ENCODE peak calls at places on chromosomes 16 and 17, in ten cellular contexts. One of them, this sample, is unnamed.

GRCh38 chr17:76630151-76630550 is 13.4 kb downstream of the ST6GALNAC1 start:
- DNase-seq in stimulated activated CD8-positive, alpha-beta memory T cell treated with anti-CD3 and anti-CD28 coated beads, Interleukin-7, amount 100 ng/mL, for 1 hour: no peak
- DNase-seq in dorsolateral prefrontal cortex: no peak
- DNase-seq in cardiac muscle cell: no peak
- DNase-seq in T-cell: no peak
- DNase-seq in GM06990: no peak
- DNase-seq in hypothalamus: no peak
- DNase-seq in NAMALWA: no peak
- DNase-seq in sigmoid colon: no peak
- DNase-seq in activated CD8-positive, alpha-beta T cell treated with anti-CD3 and anti-CD28 coated beads for 36 hours: no peak
- DNase-seq in this sample: no peak

GRCh38 chr17:42087736-42088705 is 10.3 kb downstream of the ZNF385C start:
- DNase-seq in stimulated activated CD8-positive, alpha-beta memory T cell treated with anti-CD3 and anti-CD28 coated beads, Interleukin-7, amount 100 ng/mL, for 1 hour: no peak
- DNase-seq in dorsolateral prefrontal cortex: peak; percentile 45
- DNase-seq in cardiac muscle cell: no peak
- DNase-seq in T-cell: no peak
- DNase-seq in GM06990: no peak
- DNase-seq in hypothalamus: peak; percentile 58
- DNase-seq in NAMALWA: no peak
- DNase-seq in sigmoid colon: no peak
- DNase-seq in activated CD8-positive, alpha-beta T cell treated with anti-CD3 and anti-CD28 coated beads for 36 hours: no peak
- DNase-seq in this sample: no peak

GRCh38 chr17:70070297-70071027 is 4.6 kb upstream of the KCNJ16 start:
- DNase-seq in stimulated activated CD8-positive, alpha-beta memory T cell treated with anti-CD3 and anti-CD28 coated beads, Interleukin-7, amount 100 ng/mL, for 1 hour: no peak
- DNase-seq in dorsolateral prefrontal cortex: no peak
- DNase-seq in cardiac muscle cell: no peak
- DNase-seq in T-cell: no peak
- DNase-seq in GM06990: no peak
- DNase-seq in hypothalamus: no peak
- DNase-seq in NAMALWA: no peak
- DNase-seq in sigmoid colon: no peak
- DNase-seq in activated CD8-positive, alpha-beta T cell treated with anti-CD3 and anti-CD28 coated beads for 36 hours: no peak
- DNase-seq in this sample: no peak

GRCh38 chr16:6573577-6573976 is 759.1 kb upstream of the RBFOX1 start:
- DNase-seq in stimulated activated CD8-positive, alpha-beta memory T cell treated with anti-CD3 and anti-CD28 coated beads, Interleukin-7, amount 100 ng/mL, for 1 hour: no peak
- DNase-seq in dorsolateral prefrontal cortex: peak; percentile 65
- DNase-seq in cardiac muscle cell: no peak
- DNase-seq in T-cell: no peak
- DNase-seq in GM06990: no peak
- DNase-seq in hypothalamus: peak; percentile 78
- DNase-seq in NAMALWA: no peak
- DNase-seq in sigmoid colon: no peak
- DNase-seq in activated CD8-positive, alpha-beta T cell treated with anti-CD3 and anti-CD28 coated beads for 36 hours: no peak
- DNase-seq in this sample: no peak

GRCh38 chr17:80498242-80498919 is 22.0 kb upstream of the NPTX1 start:
- DNase-seq in stimulated activated CD8-positive, alpha-beta memory T cell treated with anti-CD3 and anti-CD28 coated beads, Interleukin-7, amount 100 ng/mL, for 1 hour: no peak
- DNase-seq in dorsolateral prefrontal cortex: no peak
- DNase-seq in cardiac muscle cell: peak; percentile 81
- DNase-seq in T-cell: no peak
- DNase-seq in GM06990: no peak
- DNase-seq in hypothalamus: no peak
- DNase-seq in NAMALWA: peak; percentile 80
- DNase-seq in sigmoid colon: peak; percentile 89
- DNase-seq in activated CD8-positive, alpha-beta T cell treated with anti-CD3 and anti-CD28 coated beads for 36 hours: no peak
- DNase-seq in this sample: no peak

GRCh38 chr16:30534368-30535105 is at the start of gene ZNF747:
- DNase-seq in stimulated activated CD8-positive, alpha-beta memory T cell treated with anti-CD3 and anti-CD28 coated beads, Interleukin-7, amount 100 ng/mL, for 1 hour: peak; percentile 84
- DNase-seq in dorsolateral prefrontal cortex: peak; percentile 94
- DNase-seq in cardiac muscle cell: peak; percentile 87
- DNase-seq in T-cell: peak; percentile 88
- DNase-seq in GM06990: peak; percentile 89
- DNase-seq in hypothalamus: peak; percentile 92
- DNase-seq in NAMALWA: peak; percentile 87
- DNase-seq in sigmoid colon: peak; percentile 97
- DNase-seq in activated CD8-positive, alpha-beta T cell treated with anti-CD3 and anti-CD28 coated beads for 36 hours: peak; percentile 94
- DNase-seq in this sample: peak; percentile 75

GRCh38 chr16:31698901-31699300 is 171.2 kb downstream of the AHSP start:
- DNase-seq in stimulated activated CD8-positive, alpha-beta memory T cell treated with anti-CD3 and anti-CD28 coated beads, Interleukin-7, amount 100 ng/mL, for 1 hour: no peak
- DNase-seq in dorsolateral prefrontal cortex: no peak
- DNase-seq in cardiac muscle cell: no peak
- DNase-seq in T-cell: no peak
- DNase-seq in GM06990: no peak
- DNase-seq in hypothalamus: no peak
- DNase-seq in NAMALWA: no peak
- DNase-seq in sigmoid colon: no peak
- DNase-seq in activated CD8-positive, alpha-beta T cell treated with anti-CD3 and anti-CD28 coated beads for 36 hours: no peak
- DNase-seq in this sample: no peak

GRCh38 chr16:85239871-85240270 is 127.6 kb upstream of the CIBAR2 start:
- DNase-seq in stimulated activated CD8-positive, alpha-beta memory T cell treated with anti-CD3 and anti-CD28 coated beads, Interleukin-7, amount 100 ng/mL, for 1 hour: no peak
- DNase-seq in dorsolateral prefrontal cortex: no peak
- DNase-seq in cardiac muscle cell: no peak
- DNase-seq in T-cell: no peak
- DNase-seq in GM06990: no peak
- DNase-seq in hypothalamus: no peak
- DNase-seq in NAMALWA: no peak
- DNase-seq in sigmoid colon: no peak
- DNase-seq in activated CD8-positive, alpha-beta T cell treated with anti-CD3 and anti-CD28 coated beads for 36 hours: no peak
- DNase-seq in this sample: no peak

GRCh38 chr17:17215575-17215974 is 9.4 kb upstream of the PLD6 start:
- DNase-seq in stimulated activated CD8-positive, alpha-beta memory T cell treated with anti-CD3 and anti-CD28 coated beads, Interleukin-7, amount 100 ng/mL, for 1 hour: no peak
- DNase-seq in dorsolateral prefrontal cortex: no peak
- DNase-seq in cardiac muscle cell: no peak
- DNase-seq in T-cell: no peak
- DNase-seq in GM06990: no peak
- DNase-seq in hypothalamus: no peak
- DNase-seq in NAMALWA: no peak
- DNase-seq in sigmoid colon: no peak
- DNase-seq in activated CD8-positive, alpha-beta T cell treated with anti-CD3 and anti-CD28 coated beads for 36 hours: no peak
- DNase-seq in this sample: no peak

GRCh38 chr16:66858740-66859396 is 14.7 kb downstream of the CA7 start:
- DNase-seq in stimulated activated CD8-positive, alpha-beta memory T cell treated with anti-CD3 and anti-CD28 coated beads, Interleukin-7, amount 100 ng/mL, for 1 hour: no peak
- DNase-seq in dorsolateral prefrontal cortex: no peak
- DNase-seq in cardiac muscle cell: peak; percentile 68
- DNase-seq in T-cell: no peak
- DNase-seq in GM06990: no peak
- DNase-seq in hypothalamus: peak; percentile 10
- DNase-seq in NAMALWA: no peak
- DNase-seq in sigmoid colon: no peak
- DNase-seq in activated CD8-positive, alpha-beta T cell treated with anti-CD3 and anti-CD28 coated beads for 36 hours: no peak
- DNase-seq in this sample: no peak

GRCh38 chr17:44872131-44872768 is 24.6 kb downstream of the HIGD1B start:
- DNase-seq in stimulated activated CD8-positive, alpha-beta memory T cell treated with anti-CD3 and anti-CD28 coated beads, Interleukin-7, amount 100 ng/mL, for 1 hour: no peak
- DNase-seq in dorsolateral prefrontal cortex: no peak
- DNase-seq in cardiac muscle cell: peak; percentile 20
- DNase-seq in T-cell: no peak
- DNase-seq in GM06990: no peak
- DNase-seq in hypothalamus: no peak
- DNase-seq in NAMALWA: no peak
- DNase-seq in sigmoid colon: peak; percentile 94
- DNase-seq in activated CD8-positive, alpha-beta T cell treated with anti-CD3 and anti-CD28 coated beads for 36 hours: no peak
- DNase-seq in this sample: no peak

GRCh38 chr17:46949291-46950174 is 26.6 kb downstream of the GOSR2 start:
- DNase-seq in stimulated activated CD8-positive, alpha-beta memory T cell treated with anti-CD3 and anti-CD28 coated beads, Interleukin-7, amount 100 ng/mL, for 1 hour: no peak
- DNase-seq in dorsolateral prefrontal cortex: no peak
- DNase-seq in cardiac muscle cell: no peak
- DNase-seq in T-cell: no peak
- DNase-seq in GM06990: no peak
- DNase-seq in hypothalamus: no peak
- DNase-seq in NAMALWA: no peak
- DNase-seq in sigmoid colon: no peak
- DNase-seq in activated CD8-positive, alpha-beta T cell treated with anti-CD3 and anti-CD28 coated beads for 36 hours: no peak
- DNase-seq in this sample: no peak

GRCh38 chr16:89723279-89724250 is 2.2 kb downstream of the ZNF276 start:
- DNase-seq in stimulated activated CD8-positive, alpha-beta memory T cell treated with anti-CD3 and anti-CD28 coated beads, Interleukin-7, amount 100 ng/mL, for 1 hour: peak; percentile 65
- DNase-seq in dorsolateral prefrontal cortex: peak; percentile 98
- DNase-seq in cardiac muscle cell: peak; percentile 36
- DNase-seq in T-cell: peak; percentile 93
- DNase-seq in GM06990: no peak
- DNase-seq in hypothalamus: peak; percentile 97
- DNase-seq in NAMALWA: no peak
- DNase-seq in sigmoid colon: peak; percentile 77
- DNase-seq in activated CD8-positive, alpha-beta T cell treated with anti-CD3 and anti-CD28 coated beads for 36 hours: peak; percentile 93
- DNase-seq in this sample: no peak

GRCh38 chr16:14102925-14103720 is 32.0 kb downstream of the MRTFB start:
- DNase-seq in stimulated activated CD8-positive, alpha-beta memory T cell treated with anti-CD3 and anti-CD28 coated beads, Interleukin-7, amount 100 ng/mL, for 1 hour: no peak
- DNase-seq in dorsolateral prefrontal cortex: no peak
- DNase-seq in cardiac muscle cell: no peak
- DNase-seq in T-cell: no peak
- DNase-seq in GM06990: no peak
- DNase-seq in hypothalamus: no peak
- DNase-seq in NAMALWA: no peak
- DNase-seq in sigmoid colon: no peak
- DNase-seq in activated CD8-positive, alpha-beta T cell treated with anti-CD3 and anti-CD28 coated beads for 36 hours: no peak
- DNase-seq in this sample: no peak

GRCh38 chr16:2086136-2086742 is 38.5 kb downstream of the TSC2 start:
- DNase-seq in stimulated activated CD8-positive, alpha-beta memory T cell treated with anti-CD3 and anti-CD28 coated beads, Interleukin-7, amount 100 ng/mL, for 1 hour: no peak
- DNase-seq in dorsolateral prefrontal cortex: no peak
- DNase-seq in cardiac muscle cell: no peak
- DNase-seq in T-cell: no peak
- DNase-seq in GM06990: no peak
- DNase-seq in hypothalamus: no peak
- DNase-seq in NAMALWA: no peak
- DNase-seq in sigmoid colon: no peak
- DNase-seq in activated CD8-positive, alpha-beta T cell treated with anti-CD3 and anti-CD28 coated beads for 36 hours: no peak
- DNase-seq in this sample: no peak

GRCh38 chr16:88441460-88441859 is 11.6 kb upstream of the ZFPM1 start:
- DNase-seq in stimulated activated CD8-positive, alpha-beta memory T cell treated with anti-CD3 and anti-CD28 coated beads, Interleukin-7, amount 100 ng/mL, for 1 hour: no peak
- DNase-seq in dorsolateral prefrontal cortex: no peak
- DNase-seq in cardiac muscle cell: no peak
- DNase-seq in T-cell: no peak
- DNase-seq in GM06990: no peak
- DNase-seq in hypothalamus: no peak
- DNase-seq in NAMALWA: no peak
- DNase-seq in sigmoid colon: no peak
- DNase-seq in activated CD8-positive, alpha-beta T cell treated with anti-CD3 and anti-CD28 coated beads for 36 hours: no peak
- DNase-seq in this sample: no peak

GRCh38 chr17:47204722-47205418 is 4.3 kb upstream of the MYL4 start:
- DNase-seq in stimulated activated CD8-positive, alpha-beta memory T cell treated with anti-CD3 and anti-CD28 coated beads, Interleukin-7, amount 100 ng/mL, for 1 hour: no peak
- DNase-seq in dorsolateral prefrontal cortex: peak; percentile 33
- DNase-seq in cardiac muscle cell: peak; percentile 30
- DNase-seq in T-cell: no peak
- DNase-seq in GM06990: peak; percentile 69
- DNase-seq in hypothalamus: peak; percentile 22
- DNase-seq in NAMALWA: peak; percentile 93
- DNase-seq in sigmoid colon: no peak
- DNase-seq in activated CD8-positive, alpha-beta T cell treated with anti-CD3 and anti-CD28 coated beads for 36 hours: peak; percentile 42
- DNase-seq in this sample: no peak

GRCh38 chr17:68431661-68432071 is 25.6 kb downstream of the WIPI1 start:
- DNase-seq in stimulated activated CD8-positive, alpha-beta memory T cell treated with anti-CD3 and anti-CD28 coated beads, Interleukin-7, amount 100 ng/mL, for 1 hour: peak; percentile 10
- DNase-seq in dorsolateral prefrontal cortex: no peak
- DNase-seq in cardiac muscle cell: peak; percentile 52
- DNase-seq in T-cell: peak; percentile 48
- DNase-seq in GM06990: no peak
- DNase-seq in hypothalamus: no peak
- DNase-seq in NAMALWA: peak; percentile 78
- DNase-seq in sigmoid colon: no peak
- DNase-seq in activated CD8-positive, alpha-beta T cell treated with anti-CD3 and anti-CD28 coated beads for 36 hours: peak; percentile 67
- DNase-seq in this sample: no peak

GRCh38 chr16:78362736-78363135 is 263.3 kb downstream of the WWOX start:
- DNase-seq in stimulated activated CD8-positive, alpha-beta memory T cell treated with anti-CD3 and anti-CD28 coated beads, Interleukin-7, amount 100 ng/mL, for 1 hour: no peak
- DNase-seq in dorsolateral prefrontal cortex: no peak
- DNase-seq in cardiac muscle cell: no peak
- DNase-seq in T-cell: no peak
- DNase-seq in GM06990: no peak
- DNase-seq in hypothalamus: no peak
- DNase-seq in NAMALWA: no peak
- DNase-seq in sigmoid colon: no peak
- DNase-seq in activated CD8-positive, alpha-beta T cell treated with anti-CD3 and anti-CD28 coated beads for 36 hours: no peak
- DNase-seq in this sample: no peak

GRCh38 chr16:2090819-2091721 is 43.3 kb downstream of the TSC2 start:
- DNase-seq in stimulated activated CD8-positive, alpha-beta memory T cell treated with anti-CD3 and anti-CD28 coated beads, Interleukin-7, amount 100 ng/mL, for 1 hour: no peak
- DNase-seq in dorsolateral prefrontal cortex: no peak
- DNase-seq in cardiac muscle cell: peak; percentile 55
- DNase-seq in T-cell: no peak
- DNase-seq in GM06990: no peak
- DNase-seq in hypothalamus: no peak
- DNase-seq in NAMALWA: peak; percentile 68
- DNase-seq in sigmoid colon: no peak
- DNase-seq in activated CD8-positive, alpha-beta T cell treated with anti-CD3 and anti-CD28 coated beads for 36 hours: no peak
- DNase-seq in this sample: peak; percentile 90

GRCh38 chr17:50955160-50955559 is 89.0 kb upstream of the TOB1 start:
- DNase-seq in stimulated activated CD8-positive, alpha-beta memory T cell treated with anti-CD3 and anti-CD28 coated beads, Interleukin-7, amount 100 ng/mL, for 1 hour: no peak
- DNase-seq in dorsolateral prefrontal cortex: no peak
- DNase-seq in cardiac muscle cell: no peak
- DNase-seq in T-cell: no peak
- DNase-seq in GM06990: no peak
- DNase-seq in hypothalamus: no peak
- DNase-seq in NAMALWA: no peak
- DNase-seq in sigmoid colon: no peak
- DNase-seq in activated CD8-positive, alpha-beta T cell treated with anti-CD3 and anti-CD28 coated beads for 36 hours: no peak
- DNase-seq in this sample: no peak

GRCh38 chr16:1458977-1459341 is 14.6 kb upstream of the CCDC154 start:
- DNase-seq in stimulated activated CD8-positive, alpha-beta memory T cell treated with anti-CD3 and anti-CD28 coated beads, Interleukin-7, amount 100 ng/mL, for 1 hour: no peak
- DNase-seq in dorsolateral prefrontal cortex: no peak
- DNase-seq in cardiac muscle cell: no peak
- DNase-seq in T-cell: no peak
- DNase-seq in GM06990: peak; percentile 75
- DNase-seq in hypothalamus: no peak
- DNase-seq in NAMALWA: peak; percentile 82
- DNase-seq in sigmoid colon: no peak
- DNase-seq in activated CD8-positive, alpha-beta T cell treated with anti-CD3 and anti-CD28 coated beads for 36 hours: no peak
- DNase-seq in this sample: peak; percentile 12

GRCh38 chr16:47506800-47507199 is 45.7 kb downstream of the PHKB start:
- DNase-seq in stimulated activated CD8-positive, alpha-beta memory T cell treated with anti-CD3 and anti-CD28 coated beads, Interleukin-7, amount 100 ng/mL, for 1 hour: no peak
- DNase-seq in dorsolateral prefrontal cortex: no peak
- DNase-seq in cardiac muscle cell: no peak
- DNase-seq in T-cell: no peak
- DNase-seq in GM06990: no peak
- DNase-seq in hypothalamus: no peak
- DNase-seq in NAMALWA: peak; percentile 54
- DNase-seq in sigmoid colon: no peak
- DNase-seq in activated CD8-positive, alpha-beta T cell treated with anti-CD3 and anti-CD28 coated beads for 36 hours: no peak
- DNase-seq in this sample: no peak

GRCh38 chr16:69410285-69410990 is 14.0 kb upstream of the CYB5B start:
- DNase-seq in stimulated activated CD8-positive, alpha-beta memory T cell treated with anti-CD3 and anti-CD28 coated beads, Interleukin-7, amount 100 ng/mL, for 1 hour: no peak
- DNase-seq in dorsolateral prefrontal cortex: no peak
- DNase-seq in cardiac muscle cell: peak; percentile 74
- DNase-seq in T-cell: no peak
- DNase-seq in GM06990: no peak
- DNase-seq in hypothalamus: no peak
- DNase-seq in NAMALWA: no peak
- DNase-seq in sigmoid colon: no peak
- DNase-seq in activated CD8-positive, alpha-beta T cell treated with anti-CD3 and anti-CD28 coated beads for 36 hours: no peak
- DNase-seq in this sample: no peak

GRCh38 chr16:18800674-18801196 is 614 bp downstream of the ARL6IP1 start:
- DNase-seq in stimulated activated CD8-positive, alpha-beta memory T cell treated with anti-CD3 and anti-CD28 coated beads, Interleukin-7, amount 100 ng/mL, for 1 hour: no peak
- DNase-seq in dorsolateral prefrontal cortex: no peak
- DNase-seq in cardiac muscle cell: peak; percentile 29
- DNase-seq in T-cell: no peak
- DNase-seq in GM06990: no peak
- DNase-seq in hypothalamus: peak; percentile 17
- DNase-seq in NAMALWA: no peak
- DNase-seq in sigmoid colon: no peak
- DNase-seq in activated CD8-positive, alpha-beta T cell treated with anti-CD3 and anti-CD28 coated beads for 36 hours: no peak
- DNase-seq in this sample: no peak

GRCh38 chr17:33291248-33292183 is 1.6 kb downstream of the ASIC2 start:
- DNase-seq in stimulated activated CD8-positive, alpha-beta memory T cell treated with anti-CD3 and anti-CD28 coated beads, Interleukin-7, amount 100 ng/mL, for 1 hour: no peak
- DNase-seq in dorsolateral prefrontal cortex: no peak
- DNase-seq in cardiac muscle cell: peak; percentile 24
- DNase-seq in T-cell: no peak
- DNase-seq in GM06990: peak; percentile 27
- DNase-seq in hypothalamus: no peak
- DNase-seq in NAMALWA: no peak
- DNase-seq in sigmoid colon: no peak
- DNase-seq in activated CD8-positive, alpha-beta T cell treated with anti-CD3 and anti-CD28 coated beads for 36 hours: no peak
- DNase-seq in this sample: peak; percentile 34

GRCh38 chr17:50498021-50498874 is 10.0 kb upstream of the MYCBPAP start:
- DNase-seq in stimulated activated CD8-positive, alpha-beta memory T cell treated with anti-CD3 and anti-CD28 coated beads, Interleukin-7, amount 100 ng/mL, for 1 hour: no peak
- DNase-seq in dorsolateral prefrontal cortex: no peak
- DNase-seq in cardiac muscle cell: no peak
- DNase-seq in T-cell: no peak
- DNase-seq in GM06990: no peak
- DNase-seq in hypothalamus: no peak
- DNase-seq in NAMALWA: no peak
- DNase-seq in sigmoid colon: no peak
- DNase-seq in activated CD8-positive, alpha-beta T cell treated with anti-CD3 and anti-CD28 coated beads for 36 hours: no peak
- DNase-seq in this sample: no peak

GRCh38 chr16:47699090-47699489 is 238.0 kb downstream of the PHKB start:
- DNase-seq in stimulated activated CD8-positive, alpha-beta memory T cell treated with anti-CD3 and anti-CD28 coated beads, Interleukin-7, amount 100 ng/mL, for 1 hour: no peak
- DNase-seq in dorsolateral prefrontal cortex: no peak
- DNase-seq in cardiac muscle cell: no peak
- DNase-seq in T-cell: no peak
- DNase-seq in GM06990: no peak
- DNase-seq in hypothalamus: no peak
- DNase-seq in NAMALWA: no peak
- DNase-seq in sigmoid colon: no peak
- DNase-seq in activated CD8-positive, alpha-beta T cell treated with anti-CD3 and anti-CD28 coated beads for 36 hours: no peak
- DNase-seq in this sample: no peak

This sample was measured in mesothelial cell of epicardium.